ENCODE peak calls at places on chromosomes 13 and 19, in seven cellular contexts. One of them, this sample, is unnamed.

GRCh38 chr13:90710355-90710754 is 637.1 kb upstream of the MIR17HG start:
- DNase-seq in colonic mucosa: no peak
- DNase-seq in endothelial cell of umbilical vein: no peak
- DNase-seq in H9: no peak
- DNase-seq in adipocyte: no peak
- DNase-seq in neural progenitor cell: no peak
- DNase-seq in SK-N-SH: no peak
- DNase-seq in this sample: no peak

GRCh38 chr13:24493356-24493755 is 19.2 kb downstream of the PARP4 start:
- DNase-seq in colonic mucosa: no peak
- DNase-seq in endothelial cell of umbilical vein: no peak
- DNase-seq in H9: no peak
- DNase-seq in adipocyte: no peak
- DNase-seq in neural progenitor cell: no peak
- DNase-seq in SK-N-SH: no peak
- DNase-seq in this sample: peak; percentile 37

GRCh38 chr13:100040196-100040595 is 48.7 kb upstream of the PCCA start:
- DNase-seq in colonic mucosa: no peak
- DNase-seq in endothelial cell of umbilical vein: no peak
- DNase-seq in H9: no peak
- DNase-seq in adipocyte: peak; percentile 9
- DNase-seq in neural progenitor cell: no peak
- DNase-seq in SK-N-SH: no peak
- DNase-seq in this sample: no peak

GRCh38 chr19:4494691-4495064 is 22.6 kb downstream of the HDGFL2 start:
- DNase-seq in colonic mucosa: no peak
- DNase-seq in endothelial cell of umbilical vein: no peak
- DNase-seq in H9: no peak
- DNase-seq in adipocyte: no peak
- DNase-seq in neural progenitor cell: no peak
- DNase-seq in SK-N-SH: no peak
- DNase-seq in this sample: no peak

GRCh38 chr19:48391100-48392005 is at the start of gene KDELR1:
- DNase-seq in colonic mucosa: peak; percentile 82
- DNase-seq in endothelial cell of umbilical vein: peak; percentile 75
- DNase-seq in H9: peak; percentile 78
- DNase-seq in adipocyte: peak; percentile 91
- DNase-seq in neural progenitor cell: peak; percentile 84
- DNase-seq in SK-N-SH: peak; percentile 96
- DNase-seq in this sample: peak; percentile 73

GRCh38 chr13:41546372-41547252 is 89.3 kb downstream of the RGCC start:
- DNase-seq in colonic mucosa: peak; percentile 15
- DNase-seq in endothelial cell of umbilical vein: no peak
- DNase-seq in H9: no peak
- DNase-seq in adipocyte: peak; percentile 68
- DNase-seq in neural progenitor cell: no peak
- DNase-seq in SK-N-SH: no peak
- DNase-seq in this sample: peak; percentile 94

GRCh38 chr19:57389730-57390598 is at the start of gene ZNF548:
- DNase-seq in colonic mucosa: peak; percentile 93
- DNase-seq in endothelial cell of umbilical vein: peak; percentile 99
- DNase-seq in H9: peak; percentile 100
- DNase-seq in adipocyte: peak; percentile 99
- DNase-seq in neural progenitor cell: peak; percentile 99
- DNase-seq in SK-N-SH: peak; percentile 89
- DNase-seq in this sample: peak; percentile 99

GRCh38 chr13:43389573-43389972 is 366.2 kb downstream of the DNAJC15 start:
- DNase-seq in colonic mucosa: no peak
- DNase-seq in endothelial cell of umbilical vein: no peak
- DNase-seq in H9: no peak
- DNase-seq in adipocyte: peak; percentile 52
- DNase-seq in neural progenitor cell: no peak
- DNase-seq in SK-N-SH: no peak
- DNase-seq in this sample: peak; percentile 79

GRCh38 chr19:43847246-43847645 is 20.1 kb downstream of the ZNF283 start:
- DNase-seq in colonic mucosa: no peak
- DNase-seq in endothelial cell of umbilical vein: no peak
- DNase-seq in H9: no peak
- DNase-seq in adipocyte: no peak
- DNase-seq in neural progenitor cell: no peak
- DNase-seq in SK-N-SH: no peak
- DNase-seq in this sample: no peak

GRCh38 chr13:51646041-51646670 is 61.9 kb downstream of the WDFY2 start:
- DNase-seq in colonic mucosa: no peak
- DNase-seq in endothelial cell of umbilical vein: no peak
- DNase-seq in H9: peak; percentile 39
- DNase-seq in adipocyte: no peak
- DNase-seq in neural progenitor cell: peak; percentile 16
- DNase-seq in SK-N-SH: no peak
- DNase-seq in this sample: no peak

GRCh38 chr19:29645911-29646310 is 19.4 kb upstream of the PLEKHF1 start:
- DNase-seq in colonic mucosa: no peak
- DNase-seq in endothelial cell of umbilical vein: no peak
- DNase-seq in H9: no peak
- DNase-seq in adipocyte: peak; percentile 61
- DNase-seq in neural progenitor cell: no peak
- DNase-seq in SK-N-SH: no peak
- DNase-seq in this sample: peak; percentile 66

GRCh38 chr13:70384156-70384555 is 275.9 kb upstream of the KLHL1 start:
- DNase-seq in colonic mucosa: no peak
- DNase-seq in endothelial cell of umbilical vein: no peak
- DNase-seq in H9: no peak
- DNase-seq in adipocyte: no peak
- DNase-seq in neural progenitor cell: no peak
- DNase-seq in SK-N-SH: no peak
- DNase-seq in this sample: no peak

GRCh38 chr13:43159007-43159406 is 135.6 kb downstream of the DNAJC15 start:
- DNase-seq in colonic mucosa: no peak
- DNase-seq in endothelial cell of umbilical vein: peak; percentile 30
- DNase-seq in H9: no peak
- DNase-seq in adipocyte: peak; percentile 78
- DNase-seq in neural progenitor cell: no peak
- DNase-seq in SK-N-SH: no peak
- DNase-seq in this sample: peak; percentile 80

GRCh38 chr19:44625531-44626066 is 12.2 kb downstream of the IGSF23 start:
- DNase-seq in colonic mucosa: no peak
- DNase-seq in endothelial cell of umbilical vein: no peak
- DNase-seq in H9: no peak
- DNase-seq in adipocyte: no peak
- DNase-seq in neural progenitor cell: no peak
- DNase-seq in SK-N-SH: no peak
- DNase-seq in this sample: no peak

GRCh38 chr19:56159616-56160271 is 16.1 kb upstream of the GALP start:
- DNase-seq in colonic mucosa: no peak
- DNase-seq in endothelial cell of umbilical vein: no peak
- DNase-seq in H9: no peak
- DNase-seq in adipocyte: no peak
- DNase-seq in neural progenitor cell: no peak
- DNase-seq in SK-N-SH: no peak
- DNase-seq in this sample: no peak

GRCh38 chr13:80100636-80101035 is 240.3 kb downstream of the SPRY2 start:
- DNase-seq in colonic mucosa: no peak
- DNase-seq in endothelial cell of umbilical vein: no peak
- DNase-seq in H9: no peak
- DNase-seq in adipocyte: no peak
- DNase-seq in neural progenitor cell: no peak
- DNase-seq in SK-N-SH: no peak
- DNase-seq in this sample: no peak

GRCh38 chr13:76845865-76846264 is 40.3 kb downstream of the KCTD12 start:
- DNase-seq in colonic mucosa: no peak
- DNase-seq in endothelial cell of umbilical vein: no peak
- DNase-seq in H9: no peak
- DNase-seq in adipocyte: no peak
- DNase-seq in neural progenitor cell: no peak
- DNase-seq in SK-N-SH: no peak
- DNase-seq in this sample: no peak

GRCh38 chr19:49338691-49339363 is 3.6 kb downstream of the CD37 start:
- DNase-seq in colonic mucosa: peak; percentile 96
- DNase-seq in endothelial cell of umbilical vein: peak; percentile 52
- DNase-seq in H9: peak; percentile 98
- DNase-seq in adipocyte: peak; percentile 14
- DNase-seq in neural progenitor cell: peak; percentile 98
- DNase-seq in SK-N-SH: peak; percentile 68
- DNase-seq in this sample: peak; percentile 19

GRCh38 chr13:30736921-30737320 is 1.6 kb downstream of the ALOX5AP start:
- DNase-seq in colonic mucosa: no peak
- DNase-seq in endothelial cell of umbilical vein: no peak
- DNase-seq in H9: no peak
- DNase-seq in adipocyte: no peak
- DNase-seq in neural progenitor cell: no peak
- DNase-seq in SK-N-SH: no peak
- DNase-seq in this sample: no peak

GRCh38 chr19:50428768-50429463 is 3.8 kb upstream of the MYBPC2 start:
- DNase-seq in colonic mucosa: no peak
- DNase-seq in endothelial cell of umbilical vein: no peak
- DNase-seq in H9: no peak
- DNase-seq in adipocyte: no peak
- DNase-seq in neural progenitor cell: no peak
- DNase-seq in SK-N-SH: no peak
- DNase-seq in this sample: no peak

GRCh38 chr19:50518091-50519005 is 4.6 kb upstream of the ASPDH start:
- DNase-seq in colonic mucosa: no peak
- DNase-seq in endothelial cell of umbilical vein: no peak
- DNase-seq in H9: peak; percentile 69
- DNase-seq in adipocyte: no peak
- DNase-seq in neural progenitor cell: no peak
- DNase-seq in SK-N-SH: no peak
- DNase-seq in this sample: no peak

GRCh38 chr19:50723069-50723468 is at the start of gene CLEC11A:
- DNase-seq in colonic mucosa: peak; percentile 54
- DNase-seq in endothelial cell of umbilical vein: no peak
- DNase-seq in H9: no peak
- DNase-seq in adipocyte: peak; percentile 71
- DNase-seq in neural progenitor cell: no peak
- DNase-seq in SK-N-SH: no peak
- DNase-seq in this sample: peak; percentile 62

GRCh38 chr19:37306383-37306963 is 64.4 kb upstream of the ZNF527 start:
- DNase-seq in colonic mucosa: no peak
- DNase-seq in endothelial cell of umbilical vein: no peak
- DNase-seq in H9: no peak
- DNase-seq in adipocyte: no peak
- DNase-seq in neural progenitor cell: no peak
- DNase-seq in SK-N-SH: no peak
- DNase-seq in this sample: no peak

GRCh38 chr13:93522486-93522885 is 295.9 kb downstream of the GPC6 start:
- DNase-seq in colonic mucosa: no peak
- DNase-seq in endothelial cell of umbilical vein: no peak
- DNase-seq in H9: no peak
- DNase-seq in adipocyte: peak; percentile 12
- DNase-seq in neural progenitor cell: peak; percentile 17
- DNase-seq in SK-N-SH: no peak
- DNase-seq in this sample: peak; percentile 67

GRCh38 chr19:45547965-45548609 is 36.5 kb downstream of the OPA3 start:
- DNase-seq in colonic mucosa: peak; percentile 85
- DNase-seq in endothelial cell of umbilical vein: no peak
- DNase-seq in H9: peak; percentile 44
- DNase-seq in adipocyte: peak; percentile 42
- DNase-seq in neural progenitor cell: no peak
- DNase-seq in SK-N-SH: no peak
- DNase-seq in this sample: peak; percentile 41

GRCh38 chr13:45167611-45168554 is 33.0 kb downstream of the KCTD4 start:
- DNase-seq in colonic mucosa: peak; percentile 76
- DNase-seq in endothelial cell of umbilical vein: no peak
- DNase-seq in H9: no peak
- DNase-seq in adipocyte: peak; percentile 35
- DNase-seq in neural progenitor cell: no peak
- DNase-seq in SK-N-SH: no peak
- DNase-seq in this sample: peak; percentile 33

GRCh38 chr13:27665333-27665732 is 43.6 kb downstream of the POLR1D start:
- DNase-seq in colonic mucosa: no peak
- DNase-seq in endothelial cell of umbilical vein: no peak
- DNase-seq in H9: no peak
- DNase-seq in adipocyte: peak; percentile 19
- DNase-seq in neural progenitor cell: peak; percentile 39
- DNase-seq in SK-N-SH: no peak
- DNase-seq in this sample: no peak

GRCh38 chr19:48249502-48250014 is 6.2 kb downstream of the CARD8 start:
- DNase-seq in colonic mucosa: peak; percentile 34
- DNase-seq in endothelial cell of umbilical vein: peak; percentile 97
- DNase-seq in H9: no peak
- DNase-seq in adipocyte: no peak
- DNase-seq in neural progenitor cell: no peak
- DNase-seq in SK-N-SH: no peak
- DNase-seq in this sample: no peak

DNA sequence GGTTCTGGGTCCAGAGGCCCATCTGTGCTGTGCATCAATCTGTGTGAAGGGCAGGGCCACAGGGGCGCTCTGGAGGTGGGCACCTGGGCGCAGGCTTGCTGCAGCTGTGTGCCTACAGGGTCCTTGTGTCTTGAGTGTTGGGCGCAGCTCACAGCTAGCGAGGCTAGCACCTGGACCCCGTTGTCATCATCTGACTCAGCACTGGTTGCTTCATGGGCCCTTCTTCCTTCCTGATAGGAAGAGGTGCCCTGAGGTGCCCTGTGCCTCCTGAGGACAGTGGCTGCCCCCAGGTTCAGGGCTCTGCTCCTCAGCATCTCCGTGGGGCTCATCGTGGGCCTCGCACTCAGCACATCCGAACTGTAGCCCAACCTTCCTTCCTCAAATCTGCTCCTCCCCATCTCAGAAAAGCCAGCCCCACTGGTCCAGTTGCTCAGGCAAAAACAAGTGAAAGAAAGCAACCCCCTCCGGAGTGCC is 54.8 kb downstream of the GATAD2A start:
- DNase-seq in colonic mucosa: no peak
- DNase-seq in endothelial cell of umbilical vein: no peak
- DNase-seq in H9: no peak
- DNase-seq in adipocyte: no peak
- DNase-seq in neural progenitor cell: no peak
- DNase-seq in SK-N-SH: no peak
- DNase-seq in this sample: no peak
- H3K9ac ChIP-seq in colonic mucosa: peak overlapping the region; percentile 43
- H3K9ac ChIP-seq in endothelial cell of umbilical vein: peak overlapping the region; percentile 50
- H3K9ac ChIP-seq in H9: no peak overlapping the region
- H3K9ac ChIP-seq in adipocyte: peak overlapping the region; percentile 70
- H3K9ac ChIP-seq in neural progenitor cell: no peak overlapping the region
- H3K9ac ChIP-seq in SK-N-SH: no peak overlapping the region
- H3K9ac ChIP-seq in this sample: no peak overlapping the region

GRCh38 chr13:98406475-98406874 is 170.4 kb downstream of the STK24 start:
- DNase-seq in colonic mucosa: no peak
- DNase-seq in endothelial cell of umbilical vein: no peak
- DNase-seq in H9: no peak
- DNase-seq in adipocyte: no peak
- DNase-seq in neural progenitor cell: no peak
- DNase-seq in SK-N-SH: no peak
- DNase-seq in this sample: no peak
- H3K9ac ChIP-seq in colonic mucosa: no peak overlapping the region
- H3K9ac ChIP-seq in endothelial cell of umbilical vein: no peak overlapping the region
- H3K9ac ChIP-seq in H9: no peak overlapping the region
- H3K9ac ChIP-seq in adipocyte: no peak overlapping the region
- H3K9ac ChIP-seq in neural progenitor cell: no peak overlapping the region
- H3K9ac ChIP-seq in SK-N-SH: no peak overlapping the region
- H3K9ac ChIP-seq in this sample: no peak overlapping the region

GRCh38 chr13:113097651-113098050 is 7.9 kb upstream of the F7 start:
- DNase-seq in colonic mucosa: no peak
- DNase-seq in endothelial cell of umbilical vein: no peak
- DNase-seq in H9: no peak
- DNase-seq in adipocyte: no peak
- DNase-seq in neural progenitor cell: no peak
- DNase-seq in SK-N-SH: no peak
- DNase-seq in this sample: no peak
- H3K9ac ChIP-seq in colonic mucosa: no peak overlapping the region
- H3K9ac ChIP-seq in endothelial cell of umbilical vein: no peak overlapping the region
- H3K9ac ChIP-seq in H9: no peak overlapping the region
- H3K9ac ChIP-seq in adipocyte: peak overlapping the region; percentile 12
- H3K9ac ChIP-seq in neural progenitor cell: no peak overlapping the region
- H3K9ac ChIP-seq in SK-N-SH: no peak overlapping the region
- H3K9ac ChIP-seq in this sample: no peak overlapping the region

GRCh38 chr13:87671031-87671823 is at the start of gene SLITRK5:
- DNase-seq in colonic mucosa: peak; percentile 73
- DNase-seq in endothelial cell of umbilical vein: peak; percentile 52
- DNase-seq in H9: peak; percentile 88
- DNase-seq in adipocyte: peak; percentile 81
- DNase-seq in neural progenitor cell: peak; percentile 90
- DNase-seq in SK-N-SH: peak; percentile 86
- DNase-seq in this sample: peak; percentile 62
- H3K9ac ChIP-seq in colonic mucosa: no peak within 1 kb of the TSS
- H3K9ac ChIP-seq in endothelial cell of umbilical vein: no peak within 1 kb of the TSS
- H3K9ac ChIP-seq in H9: no peak within 1 kb of the TSS
- H3K9ac ChIP-seq in adipocyte: peak within 1 kb of the TSS; percentile 4
- H3K9ac ChIP-seq in neural progenitor cell: no peak within 1 kb of the TSS
- H3K9ac ChIP-seq in SK-N-SH: no peak within 1 kb of the TSS
- H3K9ac ChIP-seq in this sample: no peak within 1 kb of the TSS